ENCODE peak calls at places on chromosome 9, in six cellular contexts. Z is type B pancreatic cell, A is A549, X is Peyer's patch, J is lower leg skin, T is choroid plexus epithelial cell. I is an unnamed sample.

GRCh38 chr9:115952667-115953316 is 200.8 kb upstream of the PAPPA start:
- DNase-seq in T (peak; percentile 89), X (no peak), J (no peak), A (peak; percentile 84), Z (no peak), I (no peak)

GRCh38 chr9:108386859-108387384 is 468.9 kb downstream of the ACTL7B start:
- DNase-seq in A (no peak), J (no peak), X (no peak), T (peak; percentile 23), Z (no peak), I (no peak)

GRCh38 chr9:764105-764524 is 77.4 kb upstream of the DMRT1 start:
- DNase-seq in T (peak; percentile 81), X (peak; percentile 51), A (peak; percentile 95), J (peak; percentile 91), Z (no peak), I (peak; percentile 91)

GRCh38 chr9:5364294-5364990 is 24.8 kb upstream of the RLN1 start:
- DNase-seq in T (peak; percentile 71), Z (no peak), J (no peak), A (no peak), X (no peak), I (no peak)

GRCh38 chr9:94952553-94953373 is 226.3 kb downstream of the AOPEP start:
- DNase-seq in J (no peak), X (no peak), A (no peak), T (no peak), Z (no peak), I (no peak)

GRCh38 chr9:36862206-36863145 is 171.6 kb downstream of the PAX5 start:
- DNase-seq in X (no peak), J (no peak), Z (no peak), A (peak; percentile 55), T (peak; percentile 65), I (peak; percentile 28)

GRCh38 chr9:135992486-135993408 is 31.6 kb upstream of the UBAC1 start:
- DNase-seq in J (peak; percentile 95), X (peak; percentile 45), A (peak; percentile 70), T (peak; percentile 86), Z (no peak), I (peak; percentile 77)

GRCh38 chr9:136695435-136695895 is 8.2 kb upstream of the AGPAT2 start:
- DNase-seq in Z (no peak), J (no peak), T (no peak), X (no peak), A (peak; percentile 52), I (no peak)

GRCh38 chr9:18457498-18457897 is 16.5 kb upstream of the ADAMTSL1 start:
- DNase-seq in J (no peak), T (peak; percentile 17), Z (no peak), X (no peak), A (no peak), I (no peak)

GRCh38 chr9:129414377-129415021 is 206.4 kb downstream of the C9orf50 start:
- DNase-seq in A (peak; percentile 50), Z (no peak), J (peak; percentile 92), T (peak; percentile 62), X (peak; percentile 42), I (peak; percentile 18)

GRCh38 chr9:69605406-69605805 is 66.8 kb downstream of the APBA1 start:
- DNase-seq in J (no peak), X (no peak), A (no peak), Z (no peak), T (no peak), I (no peak)

GRCh38 chr9:69609156-69609555 is 63.0 kb downstream of the APBA1 start:
- DNase-seq in A (no peak), J (no peak), Z (no peak), T (no peak), X (no peak), I (no peak)

GRCh38 chr9:69604568-69605219 is 67.5 kb downstream of the APBA1 start:
- DNase-seq in X (no peak), A (no peak), T (no peak), J (no peak), Z (no peak), I (no peak)

GRCh38 chr9:69603656-69604055 is 68.5 kb downstream of the APBA1 start:
- DNase-seq in Z (no peak), X (no peak), T (no peak), J (no peak), A (no peak), I (no peak)

DNA sequence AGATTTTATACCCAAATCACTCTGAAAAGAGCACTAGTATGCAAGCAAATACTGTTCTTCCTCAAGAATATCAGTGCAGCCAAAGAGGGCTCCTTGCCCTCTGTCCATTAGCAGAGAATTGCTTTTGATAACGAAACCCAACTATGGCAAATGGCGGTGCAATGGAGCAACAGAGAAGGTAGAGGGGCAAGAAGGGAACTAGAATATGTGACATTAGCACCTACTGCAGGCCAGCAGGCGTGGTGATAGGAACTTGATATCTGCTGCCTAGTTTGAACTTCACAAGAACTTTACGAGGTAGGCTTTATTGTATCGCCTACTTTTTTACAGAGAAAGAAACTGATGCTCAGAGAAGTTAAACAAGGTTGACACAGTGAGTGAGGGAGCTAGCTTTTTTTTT is 66.1 kb downstream of the APBA1 start:
- DNase-seq in Z (no peak), X (no peak), A (no peak), T (no peak), J (no peak), I (no peak)
- TF ChIP-seq CTCF in Z (no peak), X (no peak), A (no peak), T (no peak), J (no peak), I (no peak)

DNA sequence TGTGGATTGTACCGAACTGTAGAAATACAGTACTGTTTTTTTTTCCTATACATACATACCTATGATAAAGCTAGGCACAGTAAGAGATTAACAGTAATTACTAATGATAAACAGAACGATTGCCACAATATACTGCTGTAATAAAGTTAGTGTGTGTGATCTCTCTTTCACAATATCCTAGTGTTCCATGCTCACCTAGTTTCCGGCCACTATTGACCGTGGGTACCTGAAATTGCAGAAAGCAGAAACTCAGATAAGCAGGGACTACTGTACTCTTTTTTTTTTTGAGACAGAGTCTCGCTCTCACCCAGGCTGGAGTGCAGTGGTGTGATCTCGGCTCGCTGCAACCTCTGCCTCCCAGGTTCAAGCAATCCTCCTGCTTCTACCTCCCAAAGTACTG is 4.8 kb upstream of the RNU6ATAC start:
- DNase-seq in T (no peak), Z (no peak), X (no peak), J (no peak), A (no peak), I (no peak)
- TF ChIP-seq CTCF in T (no peak), Z (no peak), X (no peak), J (no peak), A (no peak), I (no peak)

GRCh38 chr9:2872307-2872940 is 28.5 kb upstream of the PUM3 start:
- DNase-seq in T (peak; percentile 59), Z (no peak), A (peak; percentile 45), J (no peak), X (no peak), I (peak; percentile 13)

GRCh38 chr9:2875218-2875977 is 31.5 kb upstream of the PUM3 start:
- DNase-seq in X (no peak), A (no peak), T (no peak), Z (no peak), J (no peak), I (no peak)

GRCh38 chr9:2870340-2870739 is 26.4 kb upstream of the PUM3 start:
- DNase-seq in J (no peak), A (no peak), T (no peak), Z (no peak), X (no peak), I (no peak)

GRCh38 chr9:2874001-2874750 is 30.3 kb upstream of the PUM3 start:
- DNase-seq in A (no peak), Z (no peak), T (peak; percentile 30), X (no peak), J (no peak), I (no peak)

GRCh38 chr9:2872941-2873323 is 29.0 kb upstream of the PUM3 start:
- DNase-seq in A (no peak), J (no peak), X (no peak), Z (no peak), T (no peak), I (no peak)
- TF ChIP-seq CTCF in A (no peak), J (no peak), X (no peak), Z (no peak), T (no peak), I (no peak)

GRCh38 chr9:97895695-97896332 is 26.5 kb downstream of the TRMO start:
- DNase-seq in J (no peak), A (peak; percentile 64), X (no peak), Z (no peak), T (peak; percentile 37), I (no peak)
- TF ChIP-seq CTCF in J (no peak), A (no peak), X (no peak), Z (no peak), T (peak; percentile 31), I (peak; percentile 26)

GRCh38 chr9:98410185-98410697 is 154.8 kb upstream of the TBC1D2 start:
- DNase-seq in X (no peak), J (no peak), A (no peak), T (peak; percentile 85), Z (no peak), I (peak; percentile 28)
- TF ChIP-seq CTCF in X (no peak), J (no peak), A (no peak), T (peak; percentile 64), Z (peak; percentile 62), I (no peak)

GRCh38 chr9:68584110-68585033 is 43.7 kb upstream of the TMEM252 start:
- DNase-seq in X (peak; percentile 84), J (peak; percentile 91), T (peak; percentile 94), Z (peak; percentile 82), A (peak; percentile 88), I (peak; percentile 60)

DNA sequence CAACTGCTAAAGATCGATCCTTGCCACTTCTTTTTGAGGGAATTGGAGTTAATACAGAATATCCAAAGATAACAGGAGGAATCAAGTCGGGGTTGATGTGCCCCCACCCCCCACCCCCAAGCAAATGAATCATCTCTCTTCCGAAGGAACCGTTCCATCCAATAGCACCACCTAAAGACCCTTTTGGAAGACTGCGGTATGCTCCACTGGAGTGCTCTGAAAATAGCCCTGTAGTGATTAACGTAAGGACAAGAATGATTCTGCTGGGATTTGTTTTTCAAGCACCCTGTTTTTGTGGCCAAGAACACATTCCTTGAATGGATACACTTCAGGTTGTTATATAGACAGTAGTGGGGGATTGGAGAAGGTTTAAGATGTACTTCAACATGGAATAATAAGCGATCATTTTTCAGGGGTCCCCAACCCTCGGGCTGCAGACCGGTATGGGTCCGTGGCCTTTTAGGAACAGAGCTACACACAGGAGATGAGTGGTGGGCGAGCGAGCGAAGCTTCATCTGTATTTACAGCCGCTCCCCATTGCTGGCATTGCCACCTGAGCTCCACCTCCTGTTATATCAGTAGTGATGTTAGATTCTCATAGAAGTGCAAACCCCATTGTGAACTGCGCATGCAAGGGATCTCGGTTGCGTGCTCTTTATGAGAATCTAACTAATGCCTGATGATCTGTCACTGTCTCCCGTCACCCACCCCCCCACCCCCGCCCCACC is 44.5 kb upstream of the TMEM252 start:
- DNase-seq in X (no peak), A (no peak), Z (no peak), T (no peak), J (no peak), I (no peak)
- TF ChIP-seq CTCF in X (no peak), A (no peak), Z (no peak), T (peak; percentile 15), J (no peak), I (no peak)

DNA sequence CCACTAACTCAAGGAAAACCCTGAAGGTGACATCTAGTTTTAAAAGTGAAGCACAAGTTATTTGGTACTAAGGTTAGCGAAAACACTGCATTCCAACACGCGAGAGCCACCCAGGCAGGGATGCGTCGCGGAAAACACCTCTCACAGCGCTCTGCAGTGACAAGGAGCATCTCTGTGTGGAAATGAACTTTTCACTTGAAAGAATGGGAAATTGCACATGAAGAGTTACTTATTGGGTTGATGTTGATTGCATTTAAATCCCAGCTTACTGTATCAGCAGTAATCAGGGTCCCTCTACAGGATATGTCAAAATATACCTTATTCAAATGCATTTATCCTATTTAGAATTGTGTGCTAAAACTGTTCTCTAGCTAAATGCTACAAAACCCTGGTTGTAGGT is 144.4 kb downstream of the BNC2 start:
- DNase-seq in J (no peak), Z (no peak), X (no peak), T (peak; percentile 77), A (peak; percentile 48), I (no peak)
- TF ChIP-seq CTCF in J (no peak), Z (peak; percentile 36), X (no peak), T (peak; percentile 21), A (peak; percentile 42), I (no peak)

I was measured in HL-60.